ENCODE peak calls at places on chromosomes 7 and 10, in four cellular contexts. B is HEK293T, D is K562, A is HepG2. C is an unnamed sample.

GRCh38 chr10:129501652-129502436 is 34.8 kb downstream of the MGMT start:
- DNase-seq in D (no peak), B (no peak), A (no peak), C (no peak)

GRCh38 chr10:80464557-80465466 is 10.7 kb downstream of the TSPAN14 start:
- DNase-seq in D (peak), B (no peak), A (peak), C (peak)

GRCh38 chr7:85262891-85263290 is 76.0 kb upstream of the SEMA3D start:
- DNase-seq in A (no peak), B (no peak), D (no peak), C (no peak)

GRCh38 chr7:111953611-111954010 is 252.6 kb downstream of the DOCK4 start:
- DNase-seq in D (no peak), A (peak), B (no peak), C (no peak)

GRCh38 chr7:121307021-121307575 is 21.7 kb upstream of the WNT16 start:
- DNase-seq in A (no peak), D (no peak), B (no peak), C (no peak)

GRCh38 chr10:97869091-97870042 is 19.7 kb downstream of the GOLGA7B start:
- DNase-seq in A (peak), B (peak), D (peak), C (peak)

GRCh38 chr10:68153473-68154210 is 44.4 kb downstream of the MYPN start:
- DNase-seq in B (peak), D (no peak), A (peak), C (no peak)

GRCh38 chr7:25671087-25671486 is 442.8 kb upstream of the NPVF start:
- DNase-seq in B (no peak), A (no peak), D (no peak), C (no peak)

GRCh38 chr10:98632456-98633150 is 185.9 kb upstream of the HPS1 start:
- DNase-seq in B (no peak), D (no peak), A (no peak), C (no peak)

GRCh38 chr10:3780766-3781457 is 4.1 kb downstream of the KLF6 start:
- DNase-seq in D (no peak), B (no peak), A (no peak), C (no peak)

GRCh38 chr10:125107972-125108580 is 52.3 kb downstream of the CTBP2 start:
- DNase-seq in B (no peak), A (no peak), D (no peak), C (no peak)
- TF ChIP-seq ELF4 in B (no peak), A (no peak), D (no peak), C (no peak)

DNA sequence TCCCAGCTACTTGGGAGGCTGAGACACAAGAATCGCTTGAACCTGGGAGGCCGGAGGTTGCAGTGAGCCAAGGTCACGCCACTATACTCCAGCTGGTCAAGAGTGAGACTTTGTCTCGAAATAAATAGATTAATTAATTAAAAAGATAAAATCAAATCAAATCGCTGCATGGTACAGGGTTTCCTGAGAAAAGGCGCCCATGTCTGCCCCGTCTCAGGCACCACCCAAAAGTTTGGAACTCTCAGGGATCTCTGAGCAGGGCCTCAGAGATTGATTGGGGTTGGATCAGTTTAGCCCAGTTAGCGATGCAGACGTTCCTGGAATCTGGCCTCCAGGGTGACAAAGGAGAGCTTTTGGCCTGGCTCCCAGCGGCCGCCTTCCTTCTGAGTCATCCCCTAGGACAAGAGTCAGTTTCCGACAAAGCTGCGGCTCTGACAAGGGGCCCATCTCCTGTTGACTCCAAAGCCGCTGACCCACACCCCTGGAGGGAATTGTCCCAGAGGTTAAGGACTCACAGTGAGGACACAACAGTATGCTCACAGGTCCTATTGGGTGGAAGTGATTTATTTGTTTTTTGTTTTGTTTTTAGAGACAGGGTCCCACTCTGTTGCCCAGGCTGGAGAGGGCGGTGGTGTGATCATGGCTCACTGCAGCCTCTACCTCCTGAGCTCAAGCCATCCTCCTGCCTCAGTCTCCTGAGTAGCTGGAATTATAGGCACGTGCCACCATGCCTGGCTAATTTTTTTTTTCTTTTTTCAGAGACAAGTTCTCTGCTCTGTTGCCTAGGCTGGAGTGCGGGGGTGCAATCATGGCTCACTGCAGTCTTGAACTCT is 6.8 kb downstream of the ORAI2 start:
- DNase-seq in B (no peak), A (peak), D (peak), C (peak)
- TF ChIP-seq ELF4 in B (no peak), A (no peak), D (no peak), C (no peak)

GRCh38 chr7:100670074-100670473 is 3.5 kb upstream of the GNB2 start:
- DNase-seq in B (no peak), D (no peak), A (no peak), C (no peak)
- TF ChIP-seq ELF4 in B (no peak), D (no peak), A (no peak), C (no peak)

GRCh38 chr10:17238445-17239275 is 10.6 kb downstream of the VIM start:
- DNase-seq in B (no peak), A (no peak), D (no peak), C (no peak)
- TF ChIP-seq ELF4 in B (no peak), A (no peak), D (no peak), C (no peak)

DNA sequence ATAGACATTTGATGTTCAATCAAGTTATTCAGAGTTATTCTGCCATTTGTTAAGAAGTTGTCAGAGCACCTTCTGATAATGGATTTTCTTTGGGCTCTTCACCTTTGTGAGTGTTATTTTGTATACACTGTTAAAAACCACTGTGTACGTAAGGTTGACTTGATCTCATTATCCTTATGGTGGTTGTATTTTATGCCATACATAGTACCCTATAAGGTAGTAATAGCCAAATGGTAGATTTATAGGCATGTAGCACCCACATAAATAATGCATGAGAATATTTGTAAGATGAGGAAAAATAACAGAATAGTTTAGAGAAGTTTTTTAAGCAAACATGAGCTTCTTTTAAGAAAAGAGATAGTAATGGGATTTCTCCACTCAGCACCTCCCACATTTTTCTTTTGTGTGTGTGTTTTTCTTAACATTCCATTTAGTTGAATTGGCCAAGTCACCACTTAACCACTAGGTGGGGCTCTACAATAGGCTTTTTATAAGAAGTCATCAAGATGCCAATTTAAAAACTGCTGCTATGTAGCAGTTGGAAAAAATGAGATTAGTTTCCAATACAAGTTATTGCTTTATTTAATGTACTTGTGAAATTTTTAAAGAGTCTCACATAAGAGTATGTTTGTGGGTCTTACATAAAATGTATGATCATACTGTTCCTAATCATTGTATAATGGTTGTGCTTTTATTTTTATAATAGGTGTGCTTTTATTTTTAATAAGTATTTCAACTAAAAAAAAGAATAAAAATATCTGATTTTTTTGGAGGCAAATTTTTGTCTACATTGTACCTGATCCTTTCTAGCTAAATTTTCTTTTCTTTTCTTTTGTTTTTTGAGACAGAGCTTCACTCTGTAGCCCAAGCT is 41.1 kb upstream of the STMP1 start:
- DNase-seq in D (peak), B (peak), A (peak), C (peak)
- TF ChIP-seq ELF4 in D (no peak), B (no peak), A (no peak), C (no peak)

DNA sequence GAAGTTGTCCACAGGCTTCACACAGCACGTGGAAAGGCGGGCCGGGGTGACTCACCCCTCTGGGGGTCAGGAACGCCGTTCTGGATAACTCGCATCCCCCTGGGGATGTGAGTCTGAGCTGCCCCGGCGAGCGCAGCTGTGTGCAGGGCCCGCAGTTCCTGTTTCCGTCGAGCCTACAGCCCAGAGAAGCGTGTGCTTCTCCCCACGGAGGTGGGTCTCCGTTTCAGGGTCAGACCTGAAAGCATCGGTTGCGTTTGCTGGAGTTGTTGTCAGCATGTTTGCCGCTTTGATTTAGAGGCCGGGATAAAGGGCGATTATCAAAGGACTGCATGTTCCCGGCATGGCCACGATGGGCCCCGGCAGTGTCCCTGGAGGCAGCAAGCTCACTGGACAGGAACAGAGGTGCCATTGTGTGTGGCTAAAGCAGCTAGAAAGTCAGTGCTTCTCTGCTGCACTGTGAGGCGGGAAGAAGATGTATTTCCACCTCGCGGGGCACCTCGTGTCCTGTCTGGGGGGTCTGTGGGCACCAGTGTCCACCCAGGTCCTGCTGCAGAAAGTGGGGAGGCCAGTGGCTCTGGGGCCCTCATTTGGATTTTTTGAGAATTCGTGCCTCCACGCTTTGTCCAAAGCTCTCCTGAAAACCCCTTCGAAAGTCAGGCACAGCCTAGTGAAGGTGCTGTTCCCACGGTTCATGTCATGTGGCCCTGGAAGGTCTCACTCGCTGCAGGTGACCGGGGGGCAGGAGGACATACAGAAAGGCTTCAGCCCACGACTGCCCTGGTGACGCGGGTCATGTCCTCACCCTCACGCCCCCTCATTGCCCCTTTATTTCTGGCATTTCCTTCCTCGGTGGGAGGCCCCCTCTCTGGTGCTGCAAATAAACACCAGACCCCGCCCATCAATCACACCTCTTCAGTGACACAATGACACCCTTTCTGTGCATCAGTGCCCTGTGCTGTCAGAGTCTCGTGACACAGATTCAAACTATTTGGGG is 27.4 kb upstream of the GDI2 start:
- DNase-seq in A (peak), D (no peak), B (no peak), C (no peak)
- TF ChIP-seq ELF4 in A (no peak), D (no peak), B (no peak), C (no peak)

DNA sequence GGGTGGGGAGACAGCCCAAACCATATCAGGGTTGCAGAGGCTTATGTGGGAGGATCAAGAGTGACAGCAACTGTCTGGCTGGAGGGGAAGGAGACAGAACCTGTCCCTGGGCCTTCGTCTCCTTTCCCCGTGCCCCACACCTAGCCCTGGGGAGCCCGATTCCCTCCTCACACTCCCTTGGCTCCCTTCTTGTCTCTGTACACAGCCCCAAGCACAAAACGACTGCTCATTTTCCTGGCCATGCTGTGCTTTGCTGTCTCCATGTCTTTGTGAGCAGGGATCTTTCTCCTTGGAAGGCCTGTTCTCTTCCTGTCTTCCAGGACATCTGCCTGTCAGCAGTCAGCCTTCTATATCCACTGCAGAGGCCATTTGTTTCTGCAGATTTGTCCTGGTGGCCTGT is 113.7 kb downstream of the INSYN2A start:
- DNase-seq in B (no peak), D (no peak), A (no peak), C (no peak)
- TF ChIP-seq ELF4 in B (no peak), D (no peak), A (no peak), C (no peak)